ENCODE peak calls at places on chromosomes 3 and 15, in four cellular contexts. X is dorsolateral prefrontal cortex, I is body of pancreas, A is mesothelial cell of epicardium. O is an unnamed sample.

GRCh38 chr3:134711284-134711683 is 60.5 kb upstream of the KY start:
- DNase-seq in A (no peak), X (no peak), I (no peak), O (no peak)

GRCh38 chr15:92277776-92278175 is 115.9 kb upstream of the ST8SIA2 start:
- DNase-seq in X (no peak), I (peak), A (no peak), O (peak)

GRCh38 chr3:120622870-120623718 is 27.0 kb downstream of the NDUFB4 start:
- DNase-seq in A (no peak), I (no peak), X (no peak), O (peak)

GRCh38 chr3:134428396-134428795 is 54.1 kb upstream of the AMOTL2 start:
- DNase-seq in I (no peak), X (no peak), A (no peak), O (no peak)

GRCh38 chr3:107676469-107677309 is 153.9 kb downstream of the BBX start:
- DNase-seq in I (no peak), X (no peak), A (no peak), O (no peak)

GRCh38 chr3:72571052-72571451 is 277.2 kb downstream of the SHQ1 start:
- DNase-seq in I (peak), X (no peak), A (no peak), O (no peak)

GRCh38 chr15:31758126-31758525 is 272.2 kb upstream of the CHRNA7 start:
- DNase-seq in A (no peak), I (peak), X (peak), O (peak)

GRCh38 chr3:20069178-20069532 is 28.9 kb downstream of the KAT2B start:
- DNase-seq in X (no peak), I (no peak), A (no peak), O (no peak)

GRCh38 chr3:183073839-183074615 is 25.3 kb downstream of the MCCC1 start:
- DNase-seq in A (no peak), I (no peak), X (no peak), O (peak)

GRCh38 chr15:75866916-75867315 is 23.7 kb downstream of the UBE2Q2 start:
- DNase-seq in I (no peak), A (no peak), X (no peak), O (no peak)

GRCh38 chr3:22269827-22270226 is 518.8 kb upstream of the ZNF385D start:
- DNase-seq in X (no peak), A (no peak), I (no peak), O (peak)

GRCh38 chr3:29513236-29513635 is 232.4 kb downstream of the RBMS3 start:
- DNase-seq in I (peak), A (no peak), X (no peak), O (no peak)

GRCh38 chr3:99865321-99865720 is 47.7 kb downstream of the CMSS1 start:
- DNase-seq in X (no peak), A (no peak), I (no peak), O (no peak)

GRCh38 chr3:155805204-155805801 is 775 bp downstream of the C3orf33 start:
- DNase-seq in X (no peak), I (peak), A (no peak), O (no peak)

GRCh38 chr3:139934557-139935070 is 371 bp upstream of the CLSTN2 start:
- DNase-seq in A (no peak), X (peak), I (peak), O (peak)

GRCh38 chr15:64461577-64462162 is 1.3 kb downstream of the ZNF609 start:
- DNase-seq in I (no peak), A (no peak), X (peak), O (no peak)

GRCh38 chr15:40823572-40824343 is 4.8 kb downstream of the PPP1R14D start:
- DNase-seq in X (no peak), A (no peak), I (no peak), O (peak)

GRCh38 chr3:126085276-126085675 is 1.4 kb upstream of the SLC41A3 start:
- DNase-seq in I (no peak), A (no peak), X (no peak), O (no peak)

GRCh38 chr15:77819841-77820728 is 187.4 kb upstream of the LINGO1 start:
- DNase-seq in X (peak), I (no peak), A (no peak), O (no peak)

GRCh38 chr3:41893977-41894376 is 67.9 kb downstream of the ULK4 start:
- DNase-seq in I (peak), A (no peak), X (no peak), O (no peak)

GRCh38 chr3:24142127-24142526 is 197.0 kb downstream of the NR1D2 start:
- DNase-seq in A (no peak), I (no peak), X (no peak), O (no peak)

GRCh38 chr15:59622289-59622688 is 10.7 kb downstream of the GCNT3 start:
- DNase-seq in X (no peak), A (no peak), I (peak), O (peak)

GRCh38 chr3:52763466-52763865 is 7.3 kb downstream of the NEK4 start:
- DNase-seq in X (no peak), A (no peak), I (no peak), O (no peak)

GRCh38 chr3:30606301-30607031 is at the start of gene TGFBR2:
- DNase-seq in I (peak), A (peak), X (peak), O (peak)
- TF ChIP-seq CTCF in I (no peak), A (no peak), X (no peak), O (peak)

DNA sequence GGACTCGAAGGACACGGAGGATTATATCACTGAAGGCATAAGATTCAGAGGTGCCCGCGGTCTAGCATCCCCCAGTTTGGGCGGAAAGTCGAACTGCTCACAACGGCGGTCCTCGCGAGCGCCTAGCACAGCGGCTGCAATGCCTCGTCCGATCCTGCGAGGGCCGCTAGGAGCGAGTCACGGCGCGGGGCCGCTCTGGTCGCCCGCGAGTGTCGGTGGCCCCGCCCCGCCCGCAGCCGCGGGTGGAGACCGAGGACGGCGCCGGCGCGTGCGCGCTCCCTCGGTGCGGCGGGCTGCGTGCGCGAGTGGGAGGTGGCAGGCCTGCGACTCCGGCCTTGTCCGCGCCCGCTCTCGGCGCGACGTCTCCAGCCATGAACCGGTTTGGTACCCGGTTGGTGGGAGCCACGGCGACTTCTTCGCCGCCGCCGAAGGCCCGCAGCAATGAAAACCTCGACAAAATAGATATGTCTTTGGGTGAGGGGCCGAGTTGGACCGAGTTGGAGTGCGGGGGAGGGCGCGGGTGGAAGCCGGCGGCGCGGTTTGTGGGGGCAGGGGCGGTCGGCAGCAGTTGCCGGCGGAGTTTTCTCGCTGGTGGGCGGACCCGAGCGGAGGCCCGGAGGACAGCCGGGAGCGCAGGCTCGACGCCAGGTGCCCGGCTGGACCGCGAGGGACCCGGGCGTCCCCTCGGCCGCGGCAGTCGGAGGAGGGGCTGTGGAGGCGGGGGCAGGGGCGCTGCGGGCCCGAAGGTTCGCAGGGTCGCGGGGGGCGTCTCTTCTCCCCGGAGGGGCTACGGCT is at the start of gene FYTTD1:
- DNase-seq in X (peak), A (peak), I (peak), O (peak)
- TF ChIP-seq CTCF in X (peak), A (no peak), I (peak), O (peak)

GRCh38 chr3:11846281-11847034 is at the start of gene TAMM41:
- DNase-seq in A (peak), X (peak), I (peak), O (peak)
- TF ChIP-seq CTCF in A (peak), X (peak), I (peak), O (peak)

GRCh38 chr3:11213810-11214450 is 58.3 kb upstream of the ATG7 start:
- DNase-seq in A (no peak), X (no peak), I (no peak), O (no peak)

GRCh38 chr3:11212784-11213183 is 58.5 kb downstream of the HRH1 start:
- DNase-seq in X (no peak), I (no peak), A (no peak), O (no peak)

GRCh38 chr3:11214451-11214987 is 57.7 kb upstream of the ATG7 start:
- DNase-seq in X (no peak), I (no peak), A (no peak), O (no peak)

GRCh38 chr3:11212301-11212613 is 58.0 kb downstream of the HRH1 start:
- DNase-seq in X (no peak), I (no peak), A (no peak), O (peak)

GRCh38 chr3:11211531-11212300 is 57.4 kb downstream of the HRH1 start:
- DNase-seq in A (no peak), I (no peak), X (no peak), O (no peak)
- TF ChIP-seq CTCF in A (no peak), I (no peak), X (no peak), O (peak)

DNA sequence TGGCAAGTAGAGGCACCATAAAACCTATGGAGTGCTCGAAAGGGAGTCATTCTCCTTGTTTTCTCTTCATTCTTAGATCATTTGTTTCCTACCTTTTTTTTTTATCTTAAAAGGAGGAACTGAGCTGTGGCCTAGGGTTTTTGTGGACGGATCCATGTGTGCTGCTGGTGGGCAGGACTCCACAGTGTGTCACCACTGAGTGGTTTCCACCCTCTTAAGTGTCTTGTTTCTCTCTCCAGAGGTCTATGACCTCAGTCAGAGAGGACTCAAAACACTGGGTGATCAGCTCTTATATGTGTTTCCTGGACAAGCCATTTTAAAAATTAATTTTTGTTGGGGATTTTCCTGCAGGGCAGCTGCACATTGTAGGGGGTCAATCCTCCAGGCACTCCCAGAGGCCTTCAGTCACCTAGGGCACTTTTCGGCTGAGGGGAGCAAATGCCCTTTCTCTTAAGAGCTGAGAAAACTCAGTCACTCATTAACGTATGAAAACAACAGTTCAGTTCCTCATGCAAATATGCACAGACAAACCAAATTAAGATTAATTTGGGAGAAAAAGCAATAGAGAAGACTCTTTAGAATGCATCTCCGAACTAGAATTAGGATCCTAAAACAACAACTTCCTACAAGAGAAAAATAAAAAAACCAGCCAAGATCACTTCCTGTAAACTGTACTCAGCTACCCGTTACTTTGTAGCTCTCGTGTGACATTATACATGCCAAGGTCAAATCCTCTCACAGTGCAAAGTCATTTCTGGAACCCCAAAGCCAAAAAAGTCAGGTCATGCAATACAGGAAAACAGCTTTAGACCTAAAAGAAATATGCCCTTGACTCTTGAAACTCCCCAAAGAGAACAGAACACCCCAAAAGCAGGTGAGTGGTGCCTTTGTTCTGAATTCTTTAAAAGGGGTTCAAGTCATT is 27.6 kb upstream of the FAM3D start:
- DNase-seq in I (no peak), X (no peak), A (no peak), O (no peak)
- TF ChIP-seq CTCF in I (no peak), X (no peak), A (no peak), O (no peak)

GRCh38 chr3:124691599-124691998 is 38.7 kb upstream of the UMPS start:
- DNase-seq in A (no peak), X (no peak), I (no peak), O (no peak)
- TF ChIP-seq CTCF in A (no peak), X (no peak), I (no peak), O (no peak)

DNA sequence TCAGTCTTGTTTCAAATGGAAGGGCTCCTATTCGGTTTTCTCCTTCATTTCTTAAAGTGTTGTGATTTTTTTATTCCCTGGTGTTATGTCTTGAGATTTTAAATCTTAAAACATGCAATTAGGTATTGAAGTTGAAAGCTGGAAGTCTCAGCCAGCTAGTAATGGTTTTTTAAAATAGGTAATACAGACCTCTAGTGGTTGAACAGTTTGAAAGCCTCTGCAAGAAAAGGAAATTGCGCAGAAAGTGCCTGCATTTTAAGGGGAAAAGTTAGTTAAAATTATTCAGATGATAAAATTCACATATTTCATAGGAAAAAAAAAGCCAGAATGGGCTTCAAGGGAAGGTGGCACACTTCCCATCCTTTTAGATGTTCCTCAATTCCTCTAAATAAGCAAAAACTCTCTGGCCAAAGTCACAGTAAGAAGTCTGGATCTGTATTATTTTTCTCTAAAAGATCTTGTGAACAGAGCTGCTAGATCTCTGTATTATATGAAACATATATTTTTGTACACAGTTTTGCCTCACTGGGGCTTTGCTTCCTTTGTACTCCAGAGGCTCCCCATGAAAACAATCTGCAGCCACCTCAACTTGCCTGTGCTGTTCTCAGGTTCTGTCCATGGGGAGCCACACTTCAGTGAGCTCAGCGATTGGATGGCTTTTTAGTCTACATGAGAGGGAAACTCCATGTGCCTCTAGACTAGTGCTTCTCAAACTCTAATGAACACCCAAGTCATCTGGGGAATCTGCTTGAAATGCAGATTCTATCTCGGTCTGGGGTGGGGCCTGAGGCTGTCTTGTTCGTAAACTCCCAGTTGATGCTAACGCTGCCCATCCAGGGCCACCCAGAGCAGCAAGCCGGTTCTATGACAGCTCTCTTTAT is 21.5 kb downstream of the AGTR1 start:
- DNase-seq in A (no peak), I (no peak), X (no peak), O (no peak)
- TF ChIP-seq CTCF in A (peak), I (peak), X (peak), O (peak)

O was measured in foreskin keratinocyte.